ENCODE peak calls at places on chromosomes 16 and 17, in six cellular contexts. A is tibial artery, M is body of pancreas, Q is iPS DF 6.9, B is right atrium auricular region, J is adrenal gland. G is an unnamed sample. For H3K9me3 and H3K27me3, the result is how much of the 10 kb centered on the place peaks cover.

GRCh38 chr16:81600275-81600674 is 155.7 kb downstream of the CMIP start:
- DNase-seq in A (no peak), M (no peak), Q (no peak), B (no peak), J (no peak), G (no peak)

GRCh38 chr17:82933911-82934310 is 94.1 kb upstream of the ZNF750 start:
- DNase-seq in A (no peak), M (peak), Q (no peak), B (no peak), J (no peak), G (no peak)

GRCh38 chr16:65909310-65910050 is 457.0 kb upstream of the CDH5 start:
- DNase-seq in A (no peak), M (no peak), Q (no peak), B (no peak), J (no peak), G (no peak)

GRCh38 chr17:8868092-8868491 is 618 bp upstream of the PIK3R6 start:
- DNase-seq in A (no peak), M (no peak), Q (no peak), B (no peak), J (no peak), G (no peak)

GRCh38 chr17:34370997-34371395 is 8.0 kb upstream of the CCL1 start:
- DNase-seq in A (no peak), M (no peak), Q (no peak), B (no peak), J (no peak), G (no peak)

GRCh38 chr17:5769936-5770335 is 185.6 kb upstream of the NLRP1 start:
- DNase-seq in A (no peak), M (no peak), Q (no peak), B (no peak), J (no peak), G (no peak)

GRCh38 chr16:56679078-56679730 is 3.1 kb upstream of the MT1X start:
- DNase-seq in A (no peak), M (no peak), Q (no peak), B (no peak), J (no peak), G (no peak)

GRCh38 chr17:61442136-61442775 is 10.0 kb upstream of the TBX4 start:
- DNase-seq in A (no peak), M (no peak), Q (no peak), B (no peak), J (no peak), G (no peak)

GRCh38 chr17:79364695-79365094 is 246.2 kb downstream of the RBFOX3 start:
- DNase-seq in A (no peak), M (no peak), Q (no peak), B (no peak), J (no peak), G (no peak)

GRCh38 chr17:67500261-67500660 is 123.2 kb downstream of the PITPNC1 start:
- DNase-seq in A (no peak), M (no peak), Q (no peak), B (no peak), J (no peak), G (no peak)

GRCh38 chr17:55668581-55668980 is 54.1 kb downstream of the TMEM100 start:
- DNase-seq in A (no peak), M (no peak), Q (no peak), B (no peak), J (no peak), G (no peak)

GRCh38 chr17:17343896-17344506 is 40.8 kb downstream of the NT5M start:
- DNase-seq in A (no peak), M (no peak), Q (no peak), B (no peak), J (no peak), G (no peak)

GRCh38 chr16:89785523-89786155 is 30.8 kb downstream of the FANCA start:
- DNase-seq in A (no peak), M (no peak), Q (no peak), B (no peak), J (no peak), G (no peak)

GRCh38 chr17:73335591-73336503 is 24.0 kb upstream of the CDC42EP4 start:
- DNase-seq in A (no peak), M (no peak), Q (no peak), B (no peak), J (no peak), G (no peak)

GRCh38 chr17:77354721-77355455 is 214.1 kb downstream of the SEC14L1 start:
- DNase-seq in A (peak), M (peak), Q (no peak), B (peak), J (peak), G (peak)

GRCh38 chr16:58155839-58156238 is 26.7 kb upstream of the CFAP20 start:
- DNase-seq in A (no peak), M (no peak), Q (no peak), B (no peak), J (no peak), G (no peak)

GRCh38 chr16:71552698-71553503 is 24.0 kb downstream of the TAT start:
- DNase-seq in A (no peak), M (no peak), Q (no peak), B (no peak), J (no peak), G (no peak)

GRCh38 chr17:72393553-72393952 is 272.7 kb downstream of the SOX9 start:
- DNase-seq in A (no peak), M (no peak), Q (no peak), B (no peak), J (no peak), G (no peak)

GRCh38 chr17:81403671-81404534 is 8.6 kb downstream of the BAHCC1 start:
- DNase-seq in A (peak), M (no peak), Q (no peak), B (no peak), J (no peak), G (no peak)

GRCh38 chr16:19011169-19011731 is 27.5 kb downstream of the TMC7 start:
- DNase-seq in A (no peak), M (no peak), Q (no peak), B (no peak), J (no peak), G (no peak)

GRCh38 chr16:367333-367903 is 2.9 kb downstream of the MRPL28 start:
- DNase-seq in A (no peak), M (no peak), Q (no peak), B (no peak), J (no peak), G (no peak)

GRCh38 chr16:85395207-85395912 is 217.8 kb upstream of the GSE1 start:
- DNase-seq in A (peak), M (peak), Q (no peak), B (peak), J (peak), G (peak)

GRCh38 chr16:396605-397004 is 394 bp upstream of the NME4 start:
- DNase-seq in A (no peak), M (no peak), Q (no peak), B (no peak), J (peak), G (no peak)

GRCh38 chr16:46920402-46921068 is 36.4 kb downstream of the GPT2 start:
- DNase-seq in A (no peak), M (peak), Q (no peak), B (no peak), J (peak), G (peak)

GRCh38 chr16:50282010-50282538 is 15.7 kb downstream of the ADCY7 start:
- DNase-seq in A (peak), M (peak), Q (no peak), B (peak), J (peak), G (peak)

GRCh38 chr16:67088551-67088950 is 21.2 kb upstream of the PHAF1 start:
- DNase-seq in A (no peak), M (no peak), Q (no peak), B (no peak), J (no peak), G (no peak)

GRCh38 chr16:22007509-22008214 is at the start of gene MOSMO:
- DNase-seq in A (peak), M (peak), Q (no peak), B (peak), J (peak), G (peak)

GRCh38 chr17:63364387-63364786 is 81.7 kb downstream of the CYB561 start:
- DNase-seq in A (no peak), M (no peak), Q (no peak), B (no peak), J (no peak), G (no peak)

GRCh38 chr17:1170739-1171138 is 9.0 kb downstream of the ABR start:
- DNase-seq in A (no peak), M (no peak), Q (no peak), B (no peak), J (no peak), G (no peak)

DNA sequence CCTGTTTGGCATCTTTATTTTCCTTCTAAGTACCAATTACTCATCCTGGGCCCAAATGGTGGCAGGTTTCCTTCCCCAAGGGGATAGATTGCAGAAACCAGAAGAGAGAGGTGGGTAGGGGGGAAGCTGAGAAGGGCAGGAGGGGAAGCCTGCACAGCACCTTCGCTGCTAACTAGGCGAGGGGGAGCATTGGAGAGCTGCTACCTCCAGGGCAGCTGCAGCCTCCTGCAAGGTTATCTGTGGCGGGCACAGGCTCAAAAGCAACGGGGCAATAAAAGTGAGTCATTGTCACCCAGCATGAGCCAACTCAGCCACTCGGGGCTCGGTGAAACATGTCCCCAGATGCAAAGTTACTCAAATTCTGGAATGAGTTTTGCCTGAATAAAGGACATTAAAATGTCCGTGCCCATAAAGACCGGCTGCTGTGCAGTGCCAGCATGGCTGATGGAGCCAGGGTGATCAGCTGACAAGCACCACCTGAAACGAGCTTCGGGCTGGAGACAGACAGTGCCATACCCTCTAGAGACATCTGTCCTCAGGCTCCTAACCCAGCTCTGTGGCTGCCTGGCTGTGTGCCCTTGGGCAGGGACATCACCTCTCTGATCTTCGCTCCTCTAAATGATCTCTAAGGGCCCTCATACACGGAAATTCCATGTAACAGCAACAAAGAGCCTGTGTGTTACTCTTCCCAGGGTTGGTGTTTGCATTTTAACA is 68.1 kb upstream of the GRIN2A start:
- DNase-seq in A (no peak), M (no peak), Q (no peak), B (no peak), J (peak), G (no peak)
- H3K9me3 ChIP-seq in A (under half), M (under half), Q (under half), B (under half), J (under half), G (under half)

DNA sequence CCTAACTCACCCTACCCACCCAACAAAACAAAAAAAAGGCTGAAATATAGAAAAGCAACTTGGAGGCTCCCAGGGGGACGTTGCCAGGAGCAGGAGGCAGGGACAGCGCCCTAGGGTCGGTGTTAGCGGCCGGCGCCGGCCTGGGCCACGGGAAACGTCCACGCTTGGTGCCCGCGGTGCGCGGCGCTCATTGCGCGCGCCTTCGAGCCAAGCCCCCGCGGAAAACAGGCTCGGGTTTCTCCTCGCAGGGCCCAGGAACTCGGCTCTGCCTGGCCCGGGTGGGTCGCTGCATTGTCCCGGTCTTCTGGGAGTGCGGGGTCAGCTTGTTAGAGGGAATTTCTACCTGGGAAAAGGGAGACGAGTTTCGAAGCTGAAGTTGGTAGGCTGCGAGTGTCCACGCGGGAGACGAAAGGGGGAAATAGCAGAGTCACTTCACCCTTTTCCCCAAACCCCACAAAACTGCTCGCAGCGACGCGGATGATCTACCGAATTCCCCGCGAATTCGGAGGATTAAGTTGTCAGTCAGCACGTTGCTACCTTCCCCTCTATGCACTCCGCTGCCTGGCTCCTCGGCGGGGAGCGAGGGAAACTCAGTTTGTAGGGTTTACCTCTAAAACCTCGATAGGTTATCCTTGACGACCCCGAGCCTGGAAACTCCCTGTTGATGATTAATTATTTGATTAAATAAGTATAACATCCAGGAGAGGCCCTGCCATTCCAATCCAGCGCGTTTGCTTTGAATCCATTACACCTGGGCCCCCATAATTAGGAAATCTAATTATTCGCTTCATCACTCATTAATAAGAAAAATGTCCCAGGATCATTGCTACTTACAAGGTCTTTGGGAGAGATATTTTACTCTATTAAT is 751 bp upstream of the FOXC2 start:
- DNase-seq in A (no peak), M (no peak), Q (no peak), B (no peak), J (no peak), G (no peak)
- H3K27me3 ChIP-seq in A (under half), M (under half), Q (half or more), B (under half), J (half or more), G (under half)

DNA sequence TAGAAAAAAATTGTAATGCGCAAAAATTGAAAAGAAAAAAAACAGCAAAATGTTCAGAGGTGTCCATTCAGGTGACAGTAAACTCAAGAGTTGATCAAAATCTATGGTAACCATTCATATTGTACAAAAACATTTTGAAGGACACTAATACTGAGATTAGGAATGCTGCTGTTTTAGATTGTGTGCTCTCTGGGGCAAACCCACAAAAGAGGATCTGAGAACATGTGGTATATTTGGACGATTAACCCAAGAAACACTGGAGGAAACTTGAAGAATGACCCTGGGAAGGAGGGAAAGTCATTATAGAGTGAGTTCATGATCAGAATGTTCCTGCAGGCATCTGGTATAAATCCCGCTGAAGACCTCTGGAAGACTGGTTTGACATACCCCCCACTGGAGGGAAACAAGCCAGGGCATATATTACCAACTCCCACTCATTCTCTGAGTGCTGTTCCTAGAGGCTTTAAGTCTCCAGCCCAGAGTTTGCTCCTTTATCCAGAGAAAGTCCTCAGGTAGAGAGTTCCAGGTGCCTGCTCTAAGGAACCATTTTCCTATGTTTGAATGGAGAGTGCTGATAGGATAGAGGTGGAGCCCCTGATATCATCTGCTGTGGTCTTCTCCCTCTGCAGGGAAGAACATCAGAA is 1.2 kb downstream of the KRTAP4-2 start:
- DNase-seq in A (no peak), M (no peak), Q (no peak), B (no peak), J (no peak), G (no peak)
- H3K27ac ChIP-seq in A (no peak), M (no peak), Q (no peak), B (no peak), J (no peak), G (no peak)

GRCh38 chr17:56892333-56892732 is 21.5 kb downstream of the TRIM25 start:
- DNase-seq in A (no peak), M (no peak), Q (no peak), B (no peak), J (no peak), G (no peak)
- H3K9me3 ChIP-seq in A (under half), M (under half), Q (under half), B (under half), J (under half), G (under half)

DNA sequence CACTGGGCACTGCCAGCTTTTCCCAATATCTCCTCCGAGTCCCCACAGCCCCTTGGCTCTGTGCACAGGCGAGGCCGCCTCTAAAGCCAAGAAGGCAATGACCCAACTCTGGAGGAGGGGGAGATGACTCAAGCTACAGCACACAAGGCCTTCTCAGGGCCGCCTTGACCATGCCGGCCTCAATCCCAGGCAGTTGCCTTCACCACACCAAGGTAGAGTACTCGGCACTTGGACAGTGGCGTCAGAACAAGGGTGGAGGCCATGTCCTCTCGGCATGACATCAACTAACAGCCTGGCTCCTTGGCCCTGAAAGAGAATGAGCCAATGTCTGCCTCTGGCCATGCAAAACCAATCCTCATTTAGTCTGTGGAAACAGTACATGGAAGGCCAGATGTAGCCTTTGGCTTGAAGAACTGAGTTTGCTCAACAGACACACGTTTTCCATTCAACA is 139.7 kb downstream of the XYLT1 start:
- DNase-seq in A (peak), M (no peak), Q (no peak), B (peak), J (peak), G (no peak)
- H3K27me3 ChIP-seq in A (under half), M (under half), Q (under half), B (under half), J (under half), G (under half)

GRCh38 chr16:11417487-11417886 is 72.2 kb downstream of the RMI2 start:
- DNase-seq in A (no peak), M (no peak), Q (no peak), B (no peak), J (no peak), G (no peak)
- H3K27ac ChIP-seq in A (no peak), M (no peak), Q (no peak), B (no peak), J (no peak), G (no peak)

GRCh38 chr16:73735018-73735417 is 561.6 kb upstream of the PSMD7 start:
- DNase-seq in A (no peak), M (no peak), Q (no peak), B (no peak), J (no peak), G (no peak)

GRCh38 chr16:73737637-73738036 is 559.0 kb upstream of the PSMD7 start:
- DNase-seq in A (no peak), M (no peak), Q (no peak), B (no peak), J (no peak), G (no peak)

GRCh38 chr16:73735954-73736353 is 560.7 kb upstream of the PSMD7 start:
- DNase-seq in A (no peak), M (no peak), Q (no peak), B (no peak), J (no peak), G (no peak)

GRCh38 chr16:73743665-73744496 is 552.7 kb upstream of the PSMD7 start:
- DNase-seq in A (no peak), M (no peak), Q (peak), B (no peak), J (peak), G (no peak)

GRCh38 chr16:73739049-73739769 is 557.4 kb upstream of the PSMD7 start:
- DNase-seq in A (no peak), M (no peak), Q (no peak), B (no peak), J (no peak), G (no peak)
- H3K9me3 ChIP-seq in A (under half), M (under half), Q (under half), B (under half), J (under half), G (under half)

G was measured in lung.